ENCODE peak calls at places on chromosomes 2 and 18, in seven cellular contexts. C is K562, Q is SK-N-SH, T is HCT116, D is GM12878, S is HepG2, H is H1. N is an unnamed sample.

GRCh38 chr2:25927357-25927756 is 49.1 kb upstream of the ASXL2 start:
- DNase-seq in C (no peak), Q (no peak), T (no peak), D (no peak), S (no peak), H (no peak), N (no peak)

GRCh38 chr2:236871500-236872001 is 214.1 kb upstream of the COPS8 start:
- DNase-seq in C (no peak), Q (no peak), T (no peak), D (no peak), S (peak), H (no peak), N (no peak)

GRCh38 chr2:130185896-130186295 is 3.8 kb downstream of the MZT2B start:
- DNase-seq in C (no peak), Q (no peak), T (no peak), D (no peak), S (no peak), H (no peak), N (no peak)

GRCh38 chr18:22165049-22165602 is 4.3 kb upstream of the GATA6 start:
- DNase-seq in C (no peak), Q (peak), T (no peak), D (no peak), S (no peak), H (no peak), N (no peak)

GRCh38 chr2:107730898-107731297 is 95.8 kb upstream of the RGPD4 start:
- DNase-seq in C (no peak), Q (no peak), T (no peak), D (no peak), S (no peak), H (no peak), N (no peak)

GRCh38 chr2:130370490-130370889 is 14.6 kb downstream of the PTPN18 start:
- DNase-seq in C (peak), Q (no peak), T (no peak), D (no peak), S (no peak), H (no peak), N (no peak)

GRCh38 chr2:26527726-26528125 is 49.8 kb upstream of the OTOF start:
- DNase-seq in C (no peak), Q (no peak), T (no peak), D (no peak), S (no peak), H (no peak), N (no peak)

GRCh38 chr2:76688732-76689131 is 833.4 kb downstream of the LRRTM4 start:
- DNase-seq in C (no peak), Q (no peak), T (no peak), D (no peak), S (no peak), H (no peak), N (no peak)

GRCh38 chr2:152573168-152573567 is 144.1 kb downstream of the PRPF40A start:
- DNase-seq in C (peak), Q (peak), T (peak), D (peak), S (no peak), H (no peak), N (no peak)

GRCh38 chr2:128781166-128781887 is 462.7 kb upstream of the HS6ST1 start:
- DNase-seq in C (no peak), Q (no peak), T (no peak), D (no peak), S (no peak), H (no peak), N (no peak)

GRCh38 chr2:27014771-27015433 is 17.9 kb upstream of the TMEM214 start:
- DNase-seq in C (no peak), Q (no peak), T (no peak), D (no peak), S (peak), H (no peak), N (no peak)

GRCh38 chr18:76518543-76519155 is 23.6 kb upstream of the ZNF516 start:
- DNase-seq in C (no peak), Q (no peak), T (no peak), D (no peak), S (no peak), H (no peak), N (no peak)

GRCh38 chr18:74146756-74147155 is 878 bp downstream of the FBXO15 start:
- DNase-seq in C (no peak), Q (no peak), T (no peak), D (no peak), S (no peak), H (no peak), N (no peak)

GRCh38 chr2:19971691-19972090 is 18.2 kb downstream of the WDR35 start:
- DNase-seq in C (no peak), Q (no peak), T (no peak), D (no peak), S (no peak), H (no peak), N (no peak)

GRCh38 chr2:99811544-99811943 is 321.7 kb upstream of the REV1 start:
- DNase-seq in C (no peak), Q (no peak), T (no peak), D (no peak), S (no peak), H (no peak), N (no peak)

GRCh38 chr2:170926743-170927297 is 2.2 kb upstream of the GORASP2 start:
- DNase-seq in C (no peak), Q (no peak), T (no peak), D (no peak), S (no peak), H (no peak), N (no peak)

GRCh38 chr2:146317959-146318358 is 1526.9 kb upstream of the ACVR2A start:
- DNase-seq in C (no peak), Q (no peak), T (no peak), D (no peak), S (no peak), H (no peak), N (no peak)

GRCh38 chr2:226906439-226906796 is 70.6 kb downstream of the RHBDD1 start:
- DNase-seq in C (no peak), Q (no peak), T (no peak), D (peak), S (no peak), H (no peak), N (no peak)

GRCh38 chr2:43169091-43169936 is 57.1 kb downstream of the ZFP36L2 start:
- DNase-seq in C (no peak), Q (no peak), T (no peak), D (peak), S (no peak), H (no peak), N (no peak)

GRCh38 chr2:3387011-3387410 is 7.5 kb downstream of the TRAPPC12 start:
- DNase-seq in C (no peak), Q (no peak), T (no peak), D (no peak), S (no peak), H (no peak), N (no peak)

GRCh38 chr2:85790032-85790431 is 36.2 kb downstream of the ATOH8 start:
- DNase-seq in C (no peak), Q (no peak), T (no peak), D (no peak), S (no peak), H (no peak), N (no peak)

GRCh38 chr2:200454839-200455801 is 54.7 kb downstream of the KCTD18 start:
- DNase-seq in C (peak), Q (no peak), T (peak), D (peak), S (peak), H (no peak), N (no peak)

GRCh38 chr2:47033102-47033880 is 117.7 kb upstream of the MCFD2 start:
- DNase-seq in C (no peak), Q (peak), T (no peak), D (no peak), S (peak), H (no peak), N (no peak)

GRCh38 chr2:144132357-144132756 is 387.6 kb downstream of the ZEB2 start:
- DNase-seq in C (no peak), Q (no peak), T (no peak), D (no peak), S (no peak), H (no peak), N (no peak)

GRCh38 chr2:142010871-142011270 is 119.9 kb downstream of the LRP1B start:
- DNase-seq in C (no peak), Q (no peak), T (no peak), D (no peak), S (no peak), H (no peak), N (no peak)

GRCh38 chr2:105375001-105375561 is 23.8 kb downstream of the FHL2 start:
- DNase-seq in C (no peak), Q (no peak), T (no peak), D (no peak), S (no peak), H (no peak), N (no peak)

GRCh38 chr2:86213056-86213455 is 13.8 kb downstream of the MRPL35 start:
- DNase-seq in C (no peak), Q (no peak), T (no peak), D (no peak), S (no peak), H (no peak), N (no peak)

GRCh38 chr18:4130734-4131719 is 324.1 kb downstream of the DLGAP1 start:
- DNase-seq in C (no peak), Q (no peak), T (no peak), D (no peak), S (no peak), H (no peak), N (no peak)

GRCh38 chr2:133266075-133266925 is 302.0 kb downstream of the NCKAP5 start:
- DNase-seq in C (no peak), Q (peak), T (no peak), D (no peak), S (no peak), H (no peak), N (peak)

GRCh38 chr2:109507828-109508227 is 105.9 kb downstream of the SEPTIN10 start:
- DNase-seq in C (no peak), Q (no peak), T (no peak), D (no peak), S (no peak), H (no peak), N (no peak)

GRCh38 chr2:46703588-46703987 is 212.0 kb downstream of the MCFD2 start:
- DNase-seq in C (no peak), Q (no peak), T (no peak), D (peak), S (no peak), H (no peak), N (no peak)

GRCh38 chr2:186125625-186126024 is 360.4 kb upstream of the ZC3H15 start:
- DNase-seq in C (no peak), Q (no peak), T (no peak), D (no peak), S (no peak), H (no peak), N (no peak)

GRCh38 chr2:197453914-197454398 is 604 bp downstream of the COQ10B start:
- DNase-seq in C (peak), Q (no peak), T (peak), D (peak), S (peak), H (peak), N (peak)

GRCh38 chr18:12008842-12009580 is 27.7 kb downstream of the IMPA2 start:
- DNase-seq in C (no peak), Q (no peak), T (no peak), D (no peak), S (peak), H (no peak), N (no peak)

GRCh38 chr2:204110250-204111183 is 174.0 kb downstream of the ICOS start:
- DNase-seq in C (no peak), Q (no peak), T (no peak), D (no peak), S (no peak), H (no peak), N (no peak)

GRCh38 chr2:196244516-196244915 is 73.1 kb upstream of the STK17B start:
- DNase-seq in C (no peak), Q (no peak), T (no peak), D (no peak), S (no peak), H (no peak), N (no peak)

GRCh38 chr2:196247114-196247978 is 76.0 kb upstream of the STK17B start:
- DNase-seq in C (no peak), Q (no peak), T (no peak), D (no peak), S (no peak), H (no peak), N (no peak)

GRCh38 chr2:196245746-196246145 is 74.4 kb upstream of the STK17B start:
- DNase-seq in C (no peak), Q (no peak), T (no peak), D (no peak), S (no peak), H (no peak), N (no peak)

GRCh38 chr2:196242131-196242620 is 70.8 kb upstream of the STK17B start:
- DNase-seq in C (no peak), Q (no peak), T (no peak), D (peak), S (no peak), H (no peak), N (no peak)

GRCh38 chr2:196244966-196245365 is 73.6 kb upstream of the STK17B start:
- DNase-seq in C (no peak), Q (no peak), T (no peak), D (no peak), S (no peak), H (no peak), N (no peak)
- TF ChIP-seq JUND in C (no peak), Q (no peak), T (no peak), D (no peak), S (no peak), H (no peak), N (no peak)

DNA sequence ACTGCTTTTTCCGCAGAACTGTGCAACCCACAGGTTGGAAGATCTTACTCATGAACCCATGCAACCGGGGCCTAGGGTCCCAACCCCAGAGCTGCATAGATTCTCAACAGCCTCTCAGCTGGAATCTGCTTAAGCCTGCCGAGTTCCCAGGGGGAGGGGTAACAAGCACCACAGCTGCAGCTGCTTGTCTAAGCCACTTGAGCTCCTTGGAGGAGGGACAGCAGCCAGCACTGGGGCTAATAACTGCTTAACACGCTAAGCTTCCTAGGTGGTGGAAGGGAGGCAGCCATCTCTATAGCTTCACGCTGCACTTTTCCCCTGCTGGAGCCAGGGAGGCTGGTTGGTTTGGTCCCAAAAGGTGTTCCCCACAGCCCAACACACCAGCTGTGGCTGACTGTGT is 311.6 kb downstream of the DSC3 start:
- DNase-seq in C (no peak), Q (no peak), T (no peak), D (no peak), S (no peak), H (no peak), N (no peak)
- TF ChIP-seq JUND in C (no peak), Q (no peak), T (no peak), D (no peak), S (no peak), H (no peak), N (no peak)

DNA sequence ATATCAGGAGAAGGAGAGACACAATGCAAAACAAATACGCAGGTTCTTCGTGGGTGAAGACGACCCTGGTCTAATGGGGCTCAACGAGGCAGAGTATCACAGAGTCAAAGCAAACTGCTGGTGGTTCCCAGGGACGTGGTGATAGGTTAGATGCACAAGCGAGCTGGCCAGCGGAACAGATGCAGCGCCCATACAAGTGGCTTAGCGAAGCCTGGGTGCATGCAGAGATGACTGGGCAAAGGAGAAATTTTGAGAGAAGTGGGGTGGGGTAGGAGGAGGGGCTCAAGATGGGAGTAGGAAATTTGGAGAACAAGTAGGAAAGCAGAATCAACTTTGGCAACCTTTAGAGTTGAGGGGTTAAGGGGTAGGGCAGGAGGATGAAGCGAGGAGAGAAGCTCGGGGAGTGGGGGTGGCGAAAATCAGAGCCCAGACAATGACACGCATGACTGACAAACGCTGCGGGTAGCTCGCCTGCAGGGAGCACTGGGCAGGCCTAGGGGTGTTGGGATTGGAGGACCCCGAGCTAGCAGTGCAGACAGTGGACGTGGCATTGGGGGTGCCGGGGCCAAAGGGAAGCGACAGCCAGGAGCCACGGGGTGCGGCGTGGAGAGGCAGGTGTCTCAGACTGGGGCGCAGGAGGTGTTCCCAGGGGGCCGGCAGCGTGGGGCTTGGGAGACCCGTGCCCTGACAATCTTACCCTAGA is 476 bp downstream of the FAM98A start:
- DNase-seq in C (peak), Q (peak), T (no peak), D (peak), S (peak), H (no peak), N (no peak)
- TF ChIP-seq JUND in C (no peak), Q (no peak), T (no peak), D (no peak), S (no peak), H (no peak), N (no peak)

GRCh38 chr18:33264566-33264965 is 176.0 kb downstream of the CCDC178 start:
- DNase-seq in C (no peak), Q (no peak), T (no peak), D (no peak), S (no peak), H (no peak), N (no peak)
- TF ChIP-seq JUND in C (no peak), Q (no peak), T (no peak), D (no peak), S (no peak), H (no peak), N (no peak)